ENCODE peak calls at places on chromosome X, in seven cellular contexts. Y is cardiac muscle cell, D is lower lobe of right lung, M is tibial artery, K is Peyer's patch, U is A673, L is H9. Q is an unnamed sample.

GRCh38 chrX:100681581-100681980 is 37.6 kb downstream of the SRPX2 start:
- DNase-seq in U (no peak), Y (no peak), K (no peak), M (no peak), D (no peak), L (no peak), Q (no peak)

GRCh38 chrX:79369871-79370270 is 2.7 kb upstream of the ITM2A start:
- DNase-seq in D (no peak), Y (no peak), K (no peak), L (no peak), U (no peak), M (no peak), Q (no peak)

GRCh38 chrX:149470960-149471359 is 34.1 kb downstream of the IDS start:
- DNase-seq in L (peak; percentile 85), K (peak; percentile 80), U (peak; percentile 82), Y (peak; percentile 68), D (peak; percentile 80), M (peak; percentile 58), Q (peak; percentile 83)

GRCh38 chrX:25020391-25021131 is 4.8 kb upstream of the ARX start:
- DNase-seq in L (peak; percentile 83), K (no peak), U (peak; percentile 73), D (no peak), Y (peak; percentile 18), M (no peak), Q (peak; percentile 60)

GRCh38 chrX:155893513-155893912 is 12.4 kb downstream of the VAMP7 start:
- DNase-seq in Y (no peak), L (no peak), U (no peak), K (no peak), M (no peak), D (no peak), Q (no peak)

GRCh38 chrX:15985937-15986336 is 131.3 kb upstream of the AP1S2 start:
- DNase-seq in Y (no peak), U (no peak), L (no peak), M (no peak), D (no peak), K (no peak), Q (no peak)

GRCh38 chrX:3435057-3435456 is 88.6 kb upstream of the MXRA5 start:
- DNase-seq in M (no peak), K (no peak), D (no peak), L (no peak), Y (no peak), U (no peak), Q (no peak)

GRCh38 chrX:120309873-120310730 is 1.2 kb downstream of the TMEM255A start:
- DNase-seq in D (peak; percentile 43), Y (no peak), M (no peak), U (peak; percentile 27), L (peak; percentile 31), K (peak; percentile 51), Q (no peak)

GRCh38 chrX:69082055-69082752 is 83.0 kb downstream of the PJA1 start:
- DNase-seq in D (no peak), U (no peak), M (no peak), Y (no peak), K (no peak), L (no peak), Q (no peak)

GRCh38 chrX:47991263-47992092 is 12.3 kb downstream of the ZNF182 start:
- DNase-seq in D (no peak), K (no peak), U (no peak), L (no peak), M (no peak), Y (peak; percentile 67), Q (no peak)

GRCh38 chrX:128310912-128311311 is 258.7 kb upstream of the ACTRT1 start:
- DNase-seq in K (no peak), L (no peak), Y (no peak), U (no peak), M (no peak), D (no peak), Q (no peak)

GRCh38 chrX:150486011-150486410 is 82.4 kb upstream of the MTM1 start:
- DNase-seq in D (no peak), U (peak; percentile 65), K (peak; percentile 72), Y (peak; percentile 69), M (peak; percentile 24), L (peak; percentile 64), Q (peak; percentile 48)

GRCh38 chrX:13825178-13825762 is 8.4 kb upstream of the GPM6B start:
- DNase-seq in D (no peak), K (no peak), M (no peak), Y (no peak), L (no peak), U (no peak), Q (no peak)

GRCh38 chrX:104270916-104271512 is 16.3 kb upstream of the ESX1 start:
- DNase-seq in M (peak; percentile 20), U (peak; percentile 63), Y (peak; percentile 46), K (peak; percentile 56), D (no peak), L (peak; percentile 53), Q (peak; percentile 43)

GRCh38 chrX:45843518-45843917 is 642.8 kb upstream of the DIPK2B start:
- DNase-seq in U (peak; percentile 28), L (no peak), D (no peak), Y (peak; percentile 21), M (no peak), K (no peak), Q (no peak)

GRCh38 chrX:123570011-123570590 is 162.8 kb downstream of the THOC2 start:
- DNase-seq in K (no peak), D (no peak), U (no peak), L (no peak), M (no peak), Y (no peak), Q (no peak)

GRCh38 chrX:80708781-80709180 is 100.9 kb downstream of the BRWD3 start:
- DNase-seq in M (no peak), Y (no peak), L (no peak), U (no peak), K (no peak), D (no peak), Q (no peak)

GRCh38 chrX:13418126-13419091 is 98.6 kb upstream of the ATXN3L start:
- DNase-seq in U (peak; percentile 53), Y (peak; percentile 42), D (no peak), K (no peak), L (no peak), M (no peak), Q (no peak)

GRCh38 chrX:52346462-52347165 is 22.2 kb upstream of the XAGE2 start:
- DNase-seq in L (no peak), M (no peak), Y (no peak), K (no peak), U (no peak), D (no peak), Q (no peak)

GRCh38 chrX:48999030-48999429 is 3.0 kb downstream of the GRIPAP1 start:
- DNase-seq in M (no peak), K (no peak), D (no peak), L (no peak), U (no peak), Y (no peak), Q (no peak)

GRCh38 chrX:110964761-110965160 is 131.2 kb upstream of the PAK3 start:
- DNase-seq in K (no peak), Y (no peak), U (no peak), M (no peak), L (peak; percentile 93), D (no peak), Q (peak; percentile 31)

GRCh38 chrX:121165930-121166359 is 118.5 kb downstream of the GLUD2 start:
- DNase-seq in M (no peak), K (no peak), L (no peak), D (no peak), Y (no peak), U (no peak), Q (no peak)

GRCh38 chrX:138945219-138945618 is 233.7 kb upstream of the FGF13 start:
- DNase-seq in K (no peak), M (no peak), U (peak; percentile 35), Y (no peak), D (no peak), L (no peak), Q (no peak)

GRCh38 chrX:153725039-153725831 is 579 bp downstream of the ABCD1 start:
- DNase-seq in K (no peak), Y (no peak), L (no peak), M (no peak), D (no peak), U (no peak), Q (no peak)
- TF ChIP-seq CTCF in K (no peak), Y (no peak), L (no peak), M (no peak), D (no peak), U (no peak), Q (no peak)

DNA sequence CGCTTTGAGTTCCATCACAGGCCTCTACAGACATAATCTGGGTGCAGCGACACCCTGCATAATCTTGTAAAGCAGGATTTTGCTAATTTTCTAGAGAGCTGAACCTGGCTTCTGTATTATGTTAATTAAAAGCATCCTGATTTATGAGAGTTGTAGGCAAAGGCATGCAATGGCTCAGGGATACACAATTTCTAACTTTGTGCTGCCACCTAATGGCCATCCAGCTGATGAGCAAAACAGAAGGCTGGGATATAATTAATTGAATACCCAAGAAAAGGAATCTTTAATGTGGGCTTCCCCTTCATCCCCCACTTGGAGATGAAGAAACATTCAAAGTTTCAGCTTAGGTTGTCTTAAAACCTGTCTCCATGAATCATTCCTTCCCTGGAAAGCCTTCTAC is 78.1 kb downstream of the BMP15 start:
- DNase-seq in Y (peak; percentile 46), D (no peak), L (no peak), M (no peak), K (peak; percentile 53), U (peak; percentile 67), Q (no peak)
- TF ChIP-seq CTCF in Y (peak; percentile 44), D (peak; percentile 50), L (peak; percentile 68), M (no peak), K (peak; percentile 34), U (peak; percentile 75), Q (peak; percentile 36)

GRCh38 chrX:7586126-7586525 is 256.8 kb upstream of the VCX start:
- DNase-seq in K (no peak), U (peak; percentile 25), D (no peak), M (no peak), L (no peak), Y (no peak), Q (no peak)
- TF ChIP-seq CTCF in K (peak; percentile 20), U (peak; percentile 54), D (peak; percentile 35), M (peak; percentile 29), L (peak; percentile 73), Y (no peak), Q (peak; percentile 21)

DNA sequence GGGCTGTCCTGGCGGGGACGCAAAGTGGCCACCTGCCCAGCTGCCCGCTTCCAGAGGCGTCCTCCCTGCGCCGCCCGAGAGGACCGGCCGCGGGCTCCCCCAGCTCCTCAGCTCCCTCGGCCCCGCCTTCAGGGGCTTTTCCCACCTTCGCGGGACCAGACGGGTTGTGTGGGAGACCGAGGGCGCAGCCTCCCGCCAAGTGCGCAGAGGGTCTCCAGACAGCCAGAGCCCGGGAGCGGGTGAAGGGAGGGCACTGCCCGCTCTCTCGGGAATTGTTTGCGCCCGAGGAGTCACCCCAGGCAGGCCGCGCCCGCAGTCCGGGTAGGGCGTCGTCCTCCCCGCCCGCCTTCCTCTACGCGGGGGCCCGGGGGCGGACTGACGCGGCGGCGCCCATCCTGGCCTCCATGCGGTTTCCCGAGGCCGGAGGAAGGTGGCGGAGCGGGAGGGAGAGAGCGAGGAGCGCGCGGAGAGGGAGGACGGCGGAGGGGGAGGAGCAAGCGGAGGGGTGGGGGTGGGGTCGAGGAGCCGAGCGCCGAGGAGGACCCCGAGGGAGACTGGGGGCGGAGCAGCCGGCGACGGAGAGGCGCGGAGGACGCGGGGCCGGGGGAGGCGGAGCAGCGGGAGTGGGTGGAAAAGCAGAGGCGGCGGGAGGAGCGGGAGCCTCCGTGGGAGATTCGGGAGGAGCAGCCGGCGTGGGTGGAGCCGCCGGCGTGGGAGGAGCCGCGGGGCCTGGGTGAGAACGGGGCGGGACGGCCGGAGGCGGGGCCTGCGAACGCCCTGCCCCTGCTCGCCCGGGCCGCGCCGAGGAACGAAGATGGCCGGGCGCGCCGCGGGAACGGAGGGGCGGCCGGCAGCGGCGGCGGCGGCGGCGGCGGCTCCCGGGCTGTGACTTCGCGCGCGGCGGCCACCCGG is 47.6 kb downstream of the CLDN34 start:
- DNase-seq in K (peak; percentile 89), D (peak; percentile 93), Y (peak; percentile 95), L (peak; percentile 82), U (peak; percentile 91), M (peak; percentile 85), Q (peak; percentile 82)
- TF ChIP-seq CTCF in K (no peak), D (no peak), Y (no peak), L (no peak), U (no peak), M (no peak), Q (no peak)

Q was measured in glutamatergic neuron.